ENCODE peak calls at places on chromosome 11, in four cellular contexts. I is nucleus accumbens; D is endothelial cell; S is stimulated activated CD8-positive, alpha-beta memory T cell treated with anti-CD3 and anti-CD28 coated beads, Interleukin-12 subunit alpha, Interleukin-12 subunit beta, amount 100 ng/mL, for 1 hour. E is an unnamed sample.

GRCh38 chr11:66012371-66012945 is 650 bp downstream of the CST6 start:
- DNase-seq in I (no peak), D (no peak), S (no peak), E (no peak)

GRCh38 chr11:13644997-13645667 is 23.3 kb upstream of the FAR1 start:
- DNase-seq in I (no peak), D (no peak), S (no peak), E (no peak)

GRCh38 chr11:34653851-34654490 is 33.1 kb downstream of the EHF start:
- DNase-seq in I (no peak), D (no peak), S (no peak), E (no peak)

GRCh38 chr11:86464509-86465221 is 90.0 kb downstream of the CCDC81 start:
- DNase-seq in I (no peak), D (no peak), S (no peak), E (no peak)

GRCh38 chr11:36583667-36584066 is 10.6 kb upstream of the IFTAP start:
- DNase-seq in I (no peak), D (no peak), S (no peak), E (no peak)

GRCh38 chr11:120715239-120715638 is 203.7 kb downstream of the GRIK4 start:
- DNase-seq in I (no peak), D (no peak), S (no peak), E (no peak)

GRCh38 chr11:93772123-93772522 is 12.0 kb upstream of the MED17 start:
- DNase-seq in I (no peak), D (no peak), S (no peak), E (no peak)

GRCh38 chr11:77081976-77082836 is 15.4 kb downstream of the CAPN5 start:
- DNase-seq in I (no peak), D (no peak), S (no peak), E (no peak)

GRCh38 chr11:129315781-129316579 is 59.7 kb upstream of the BARX2 start:
- DNase-seq in I (no peak), D (no peak), S (no peak), E (no peak)

GRCh38 chr11:70854891-70855556 is 397.4 kb downstream of the SHANK2 start:
- DNase-seq in I (no peak), D (no peak), S (no peak), E (no peak)

GRCh38 chr11:117470576-117470975 is 142.9 kb downstream of the CEP164 start:
- DNase-seq in I (no peak), D (no peak), S (no peak), E (no peak)

GRCh38 chr11:118640332-118641154 is 33.1 kb downstream of the PHLDB1 start:
- DNase-seq in I (no peak), D (no peak), S (no peak), E (no peak)

GRCh38 chr11:122853971-122854446 is 15.7 kb downstream of the CRTAM start:
- DNase-seq in I (no peak), D (peak), S (no peak), E (peak)

GRCh38 chr11:47296045-47296444 is 26.1 kb downstream of the MADD start:
- DNase-seq in I (no peak), D (no peak), S (no peak), E (no peak)

GRCh38 chr11:69131644-69132300 is 24.0 kb upstream of the SMIM38 start:
- DNase-seq in I (peak), D (peak), S (no peak), E (peak)

GRCh38 chr11:74134661-74135515 is 35.9 kb downstream of the C2CD3 start:
- DNase-seq in I (no peak), D (no peak), S (no peak), E (no peak)

GRCh38 chr11:13028322-13028721 is 19.2 kb downstream of the RASSF10 start:
- DNase-seq in I (no peak), D (no peak), S (no peak), E (no peak)

GRCh38 chr11:47236482-47236881 is 12.1 kb downstream of the ACP2 start:
- DNase-seq in I (no peak), D (no peak), S (no peak), E (no peak)

GRCh38 chr11:114058026-114058706 is 1.3 kb upstream of the ZBTB16 start:
- DNase-seq in I (no peak), D (no peak), S (no peak), E (no peak)

GRCh38 chr11:75800728-75801361 is 14.2 kb upstream of the UVRAG start:
- DNase-seq in I (no peak), D (no peak), S (no peak), E (no peak)

GRCh38 chr11:71955898-71956456 is 27.1 kb downstream of the RNF121 start:
- DNase-seq in I (no peak), D (no peak), S (no peak), E (no peak)

GRCh38 chr11:71499125-71499524 is 27.9 kb upstream of the KRTAP5-7 start:
- DNase-seq in I (no peak), D (no peak), S (no peak), E (no peak)

GRCh38 chr11:93100211-93100610 is 97.6 kb downstream of the SLC36A4 start:
- DNase-seq in I (no peak), D (no peak), S (no peak), E (no peak)

GRCh38 chr11:70105755-70106571 is 27.8 kb downstream of the ANO1 start:
- DNase-seq in I (no peak), D (no peak), S (no peak), E (no peak)

GRCh38 chr11:45922425-45923082 is at the start of gene LARGE2:
- DNase-seq in I (no peak), D (no peak), S (no peak), E (peak)

GRCh38 chr11:43404836-43405479 is 46.2 kb downstream of the TTC17 start:
- DNase-seq in I (no peak), D (no peak), S (no peak), E (no peak)

GRCh38 chr11:76524919-76525318 is 80.1 kb downstream of the EMSY start:
- DNase-seq in I (no peak), D (no peak), S (no peak), E (no peak)

GRCh38 chr11:106937113-106937512 is 81.2 kb downstream of the GUCY1A2 start:
- DNase-seq in I (no peak), D (no peak), S (no peak), E (no peak)

GRCh38 chr11:35523861-35524260 is 1.6 kb downstream of the PAMR1 start:
- DNase-seq in I (no peak), D (no peak), S (no peak), E (no peak)

GRCh38 chr11:116654526-116654925 is 118.3 kb downstream of the BUD13 start:
- DNase-seq in I (no peak), D (no peak), S (no peak), E (no peak)

GRCh38 chr11:17739945-17740338 is 5.4 kb downstream of the KCNC1 start:
- DNase-seq in I (no peak), D (no peak), S (no peak), E (no peak)

E was measured in NCI-H2171.